ENCODE peak calls at places on chromosomes 2 and 18, in four cellular contexts. H, K, Y and X are unnamed samples.

GRCh38 chr18:74501386-74501785 is 5.2 kb downstream of the CNDP2 start:
- DNase-seq in H (no peak), K (no peak), Y (no peak), X (no peak)

GRCh38 chr18:21391074-21391673 is 149.1 kb downstream of the GREB1L start:
- DNase-seq in H (peak), K (peak), Y (no peak), X (peak)

GRCh38 chr2:112915300-112916144 is 4.6 kb downstream of the IL37 start:
- DNase-seq in H (no peak), K (no peak), Y (no peak), X (no peak)

GRCh38 chr2:74959106-74959751 is 786 bp downstream of the POLE4 start:
- DNase-seq in H (no peak), K (no peak), Y (no peak), X (no peak)

GRCh38 chr18:36131692-36132483 is 2.2 kb downstream of the ELP2 start:
- DNase-seq in H (no peak), K (no peak), Y (no peak), X (no peak)

GRCh38 chr2:180240774-180241173 is 233.7 kb upstream of the CWC22 start:
- DNase-seq in H (peak), K (peak), Y (peak), X (peak)

GRCh38 chr2:230219419-230220331 is at the start of gene SP110:
- DNase-seq in H (peak), K (peak), Y (peak), X (peak)

GRCh38 chr2:173446722-173447121 is 92.0 kb downstream of the CDCA7 start:
- DNase-seq in H (no peak), K (no peak), Y (no peak), X (no peak)

GRCh38 chr2:189144700-189145211 is 34.8 kb downstream of the COL5A2 start:
- DNase-seq in H (no peak), K (no peak), Y (no peak), X (peak)

GRCh38 chr2:196638765-196639164 is 750 bp upstream of the CCDC150 start:
- DNase-seq in H (no peak), K (no peak), Y (no peak), X (no peak)
- H3K4me3 ChIP-seq in H (no peak), K (peak), Y (peak), X (peak)

GRCh38 chr2:196718796-196719564 is 79.5 kb downstream of the CCDC150 start:
- DNase-seq in H (peak), K (peak), Y (peak), X (peak)
- TF ChIP-seq CTCF in H (peak), K (peak), Y (peak), X (peak)

GRCh38 chr2:21043744-21044532 is at the start of gene APOB:
- DNase-seq in H (no peak), K (no peak), Y (peak), X (no peak)
- H3K4me3 ChIP-seq in H (no peak), K (no peak), Y (peak), X (no peak)

DNA sequence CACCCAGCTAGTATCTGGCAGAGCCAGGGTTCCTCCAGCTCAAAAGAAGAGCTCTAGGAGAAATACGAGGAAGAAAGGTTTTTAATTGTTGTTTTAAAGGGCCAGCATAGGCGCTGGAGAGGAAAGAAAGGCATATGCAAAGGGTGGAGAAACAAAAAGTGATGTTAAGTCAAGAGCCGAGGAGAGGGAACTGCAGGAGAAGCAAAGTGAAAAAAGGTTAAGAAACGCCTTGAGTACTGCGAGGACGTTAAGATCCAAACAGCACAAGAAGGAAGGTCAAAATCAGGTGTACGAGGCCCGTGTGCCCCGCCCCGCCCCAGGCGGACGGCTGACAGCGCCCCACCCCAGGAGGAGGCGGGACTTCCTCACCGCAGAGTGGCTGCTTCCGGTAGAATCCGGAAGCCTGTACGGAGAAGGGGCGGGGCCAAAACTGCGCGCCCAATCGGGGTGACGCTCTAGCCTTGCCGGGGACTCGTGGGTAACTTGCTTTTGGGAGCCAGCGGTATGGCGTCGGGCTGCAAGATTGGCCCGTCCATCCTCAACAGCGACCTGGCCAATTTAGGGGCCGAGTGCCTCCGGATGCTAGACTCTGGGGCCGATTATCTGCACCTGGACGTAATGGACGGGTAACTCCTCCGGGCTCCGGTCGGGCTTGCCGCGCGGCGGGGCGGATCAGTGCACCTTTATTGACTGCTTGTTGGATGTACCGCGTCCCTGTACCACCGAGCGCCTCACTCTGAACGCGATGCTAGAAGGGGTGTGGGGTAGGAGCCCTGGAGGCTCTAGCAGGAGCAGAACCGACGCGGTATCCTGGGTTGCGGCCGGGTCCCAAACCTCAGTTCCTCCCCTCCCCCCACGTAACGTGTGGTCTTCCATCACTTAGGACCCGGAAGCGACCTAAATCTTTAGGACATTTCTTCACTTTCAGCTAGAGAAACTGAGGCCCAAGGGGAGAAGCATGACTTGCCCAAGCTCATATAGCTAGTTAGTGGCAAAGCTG is at the start of gene RPE:
- DNase-seq in H (peak), K (peak), Y (peak), X (peak)
- TF ChIP-seq CTCF in H (no peak), K (no peak), Y (no peak), X (no peak)